ENCODE peak calls at places on chromosome 9, in eight cellular contexts. Q is GM12865, E is uterus, W is cardiac fibroblast, O is AG04450, U is amniotic stem cell, N is stomach, D is aorta. H is an unnamed sample.
A peak's percentile ranks its signal among the peaks of the same experiment; 100 is the strongest.

GRCh38 chr9:73137286-73137899 is 14.3 kb upstream of the ANXA1 start:
- DNase-seq in W (no peak), O (no peak), D (no peak), Q (no peak), N (no peak), E (no peak), U (no peak), H (no peak)

GRCh38 chr9:86064220-86064619 is 35.1 kb downstream of the GOLM1 start:
- DNase-seq in W (no peak), U (no peak), E (no peak), N (no peak), O (no peak), Q (no peak), D (no peak), H (no peak)

GRCh38 chr9:125258832-125259534 is 2.6 kb upstream of the GAPVD1 start:
- DNase-seq in O (no peak), U (no peak), E (no peak), D (no peak), Q (no peak), N (no peak), W (no peak), H (no peak)

GRCh38 chr9:3768286-3768685 is 242.5 kb upstream of the RFX3 start:
- DNase-seq in U (no peak), N (no peak), E (no peak), D (no peak), W (peak; percentile 17), O (no peak), Q (no peak), H (no peak)

GRCh38 chr9:120464176-120464575 is 115.8 kb downstream of the CDK5RAP2 start:
- DNase-seq in N (no peak), O (no peak), W (no peak), U (no peak), E (no peak), Q (no peak), D (no peak), H (no peak)

GRCh38 chr9:90107021-90107771 is 502.4 kb downstream of the GADD45G start:
- DNase-seq in U (no peak), D (no peak), O (no peak), E (peak; percentile 65), Q (no peak), W (no peak), N (peak; percentile 65), H (no peak)

GRCh38 chr9:89608646-89609335 is 4.0 kb downstream of the GADD45G start:
- DNase-seq in W (no peak), U (no peak), O (no peak), Q (no peak), E (no peak), N (no peak), D (no peak), H (no peak)

GRCh38 chr9:136429683-136430590 is 9.7 kb downstream of the INPP5E start:
- DNase-seq in D (no peak), W (no peak), Q (no peak), U (no peak), N (no peak), E (no peak), O (no peak), H (no peak)

GRCh38 chr9:79769476-79770275 is 197.9 kb downstream of the TLE4 start:
- DNase-seq in D (no peak), E (no peak), U (no peak), W (no peak), O (no peak), Q (no peak), N (no peak), H (no peak)

GRCh38 chr9:129379181-129379836 is 201.2 kb upstream of the IER5L start:
- DNase-seq in E (no peak), D (peak; percentile 41), Q (no peak), U (no peak), W (no peak), N (no peak), O (no peak), H (no peak)

GRCh38 chr9:91427873-91428272 is 4.2 kb upstream of the NFIL3 start:
- DNase-seq in U (no peak), W (peak; percentile 83), N (no peak), E (no peak), Q (no peak), O (no peak), D (no peak), H (peak; percentile 84)

GRCh38 chr9:127166651-127167524 is 44.5 kb upstream of the ANGPTL2 start:
- DNase-seq in D (no peak), O (no peak), E (peak; percentile 10), W (no peak), U (no peak), Q (peak; percentile 96), N (peak; percentile 26), H (peak; percentile 47)

GRCh38 chr9:109203761-109204360 is 36.8 kb upstream of the FRRS1L start:
- DNase-seq in Q (no peak), U (no peak), E (no peak), W (no peak), O (no peak), N (no peak), D (no peak), H (no peak)

GRCh38 chr9:16092627-16093091 is 539.8 kb downstream of the CCDC171 start:
- DNase-seq in O (no peak), W (peak; percentile 57), Q (no peak), D (no peak), E (peak; percentile 58), N (no peak), U (no peak), H (no peak)

GRCh38 chr9:89940625-89941024 is 335.8 kb downstream of the GADD45G start:
- DNase-seq in E (no peak), Q (no peak), N (no peak), W (no peak), O (no peak), U (no peak), D (no peak), H (no peak)

GRCh38 chr9:84815554-84815953 is 146.0 kb downstream of the NTRK2 start:
- DNase-seq in Q (no peak), D (no peak), N (no peak), W (no peak), U (no peak), O (no peak), E (no peak), H (no peak)

GRCh38 chr9:136012651-136013050 is 51.5 kb upstream of the UBAC1 start:
- DNase-seq in O (no peak), Q (no peak), N (no peak), W (peak; percentile 61), U (no peak), D (peak; percentile 46), E (peak; percentile 30), H (no peak)

GRCh38 chr9:13181652-13182051 is 97.8 kb downstream of the MPDZ start:
- DNase-seq in N (no peak), O (peak; percentile 1), Q (no peak), D (no peak), W (no peak), E (no peak), U (no peak), H (no peak)

GRCh38 chr9:2411459-2412215 is 209.9 kb upstream of the VLDLR start:
- DNase-seq in Q (no peak), E (no peak), N (no peak), D (no peak), O (no peak), W (peak; percentile 17), U (no peak), H (no peak)

GRCh38 chr9:37923121-37923795 is 19.3 kb upstream of the SLC25A51 start:
- DNase-seq in D (no peak), E (no peak), Q (no peak), W (no peak), O (no peak), N (no peak), U (no peak), H (no peak)

GRCh38 chr9:90296539-90296938 is 346.1 kb downstream of the DIRAS2 start:
- DNase-seq in Q (no peak), N (no peak), U (no peak), E (no peak), D (no peak), W (no peak), O (no peak), H (no peak)

GRCh38 chr9:19720374-19720773 is 68.5 kb downstream of the SLC24A2 start:
- DNase-seq in W (peak; percentile 56), Q (peak; percentile 9), O (no peak), N (no peak), U (peak; percentile 3), E (no peak), D (no peak), H (no peak)

GRCh38 chr9:21933281-21933680 is 60.9 kb downstream of the CDKN2A start:
- DNase-seq in W (no peak), D (no peak), O (no peak), Q (no peak), N (no peak), U (no peak), E (no peak), H (peak; percentile 52)

GRCh38 chr9:98168952-98169488 is 23.4 kb downstream of the CORO2A start:
- DNase-seq in O (peak; percentile 16), U (no peak), D (no peak), E (no peak), W (peak; percentile 71), Q (peak; percentile 92), N (peak; percentile 56), H (no peak)

GRCh38 chr9:99138424-99139284 is 33.7 kb downstream of the TGFBR1 start:
- DNase-seq in Q (no peak), D (no peak), U (no peak), O (no peak), N (no peak), W (no peak), E (no peak), H (no peak)

GRCh38 chr9:114240216-114240615 is 82.7 kb upstream of the ORM1 start:
- DNase-seq in E (no peak), U (no peak), D (no peak), W (no peak), N (no peak), O (no peak), Q (no peak), H (no peak)

GRCh38 chr9:97272072-97272471 is 35.4 kb upstream of the CCDC180 start:
- DNase-seq in N (no peak), W (no peak), O (no peak), Q (no peak), U (no peak), D (no peak), E (no peak), H (no peak)

GRCh38 chr9:136019041-136019680 is 58.0 kb upstream of the UBAC1 start:
- DNase-seq in O (no peak), U (no peak), N (no peak), D (no peak), Q (no peak), E (no peak), W (no peak), H (no peak)

GRCh38 chr9:125682340-125682739 is 24.7 kb downstream of the MAPKAP1 start:
- DNase-seq in W (no peak), D (no peak), O (no peak), Q (no peak), N (no peak), U (no peak), E (no peak), H (no peak)

GRCh38 chr9:125428515-125429467 is 167.2 kb downstream of the GAPVD1 start:
- DNase-seq in Q (no peak), N (no peak), E (no peak), D (peak; percentile 25), U (no peak), O (no peak), W (no peak), H (peak; percentile 16)

GRCh38 chr9:122498883-122499288 is 11.7 kb upstream of the OR1J2 start:
- DNase-seq in W (peak; percentile 64), U (no peak), E (no peak), D (no peak), N (no peak), Q (peak; percentile 54), O (peak; percentile 18), H (peak; percentile 29)

GRCh38 chr9:114216081-114216480 is 60.7 kb downstream of the COL27A1 start:
- DNase-seq in D (peak; percentile 76), E (peak; percentile 50), O (no peak), U (no peak), N (peak; percentile 74), Q (no peak), W (peak; percentile 84), H (no peak)

GRCh38 chr9:137311971-137312851 is 10.1 kb upstream of the NRARP start:
- DNase-seq in W (no peak), D (peak; percentile 47), U (no peak), Q (no peak), O (no peak), N (no peak), E (no peak), H (no peak)

GRCh38 chr9:91935066-91935729 is 14.8 kb downstream of the ROR2 start:
- DNase-seq in D (no peak), W (no peak), N (peak; percentile 20), E (peak; percentile 11), Q (no peak), O (no peak), U (no peak), H (no peak)

H was measured in HCT116.